ENCODE peak calls at places on chromosomes 16 and 17, in eight cellular contexts. One of them, this sample, is unnamed.

GRCh38 chr17:8362651-8363332 is 13.7 kb downstream of the KRABD2 start:
- DNase-seq in heart right ventricle: no peak
- DNase-seq in esophagus squamous epithelium: no peak
- DNase-seq in MM.1S: no peak
- DNase-seq in WERI-Rb-1: no peak
- DNase-seq in heart left ventricle: no peak
- DNase-seq in psoas muscle: no peak
- DNase-seq in GM23248: peak; percentile 81
- DNase-seq in this sample: no peak

GRCh38 chr16:35931722-35932121 is 2472.3 kb downstream of the TP53TG3F start:
- DNase-seq in psoas muscle: no peak
- DNase-seq in WERI-Rb-1: no peak
- DNase-seq in esophagus squamous epithelium: no peak
- DNase-seq in heart right ventricle: no peak
- DNase-seq in heart left ventricle: no peak
- DNase-seq in MM.1S: no peak
- DNase-seq in GM23248: no peak
- DNase-seq in this sample: no peak

GRCh38 chr17:3647769-3648540 is 11.4 kb downstream of the CTNS start:
- DNase-seq in esophagus squamous epithelium: no peak
- DNase-seq in psoas muscle: peak; percentile 72
- DNase-seq in MM.1S: peak; percentile 34
- DNase-seq in GM23248: peak; percentile 76
- DNase-seq in heart left ventricle: no peak
- DNase-seq in WERI-Rb-1: peak; percentile 74
- DNase-seq in heart right ventricle: peak; percentile 53
- DNase-seq in this sample: no peak

GRCh38 chr17:19410875-19411291 is at the start of gene RNF112:
- DNase-seq in GM23248: peak; percentile 82
- DNase-seq in heart right ventricle: no peak
- DNase-seq in heart left ventricle: no peak
- DNase-seq in MM.1S: no peak
- DNase-seq in WERI-Rb-1: peak; percentile 22
- DNase-seq in esophagus squamous epithelium: no peak
- DNase-seq in psoas muscle: no peak
- DNase-seq in this sample: no peak

GRCh38 chr17:31269597-31269996 is 27.4 kb downstream of the OMG start:
- DNase-seq in heart left ventricle: peak; percentile 13
- DNase-seq in GM23248: peak; percentile 93
- DNase-seq in WERI-Rb-1: no peak
- DNase-seq in MM.1S: no peak
- DNase-seq in psoas muscle: no peak
- DNase-seq in esophagus squamous epithelium: no peak
- DNase-seq in heart right ventricle: peak; percentile 9
- DNase-seq in this sample: no peak

GRCh38 chr16:88773812-88774291 is 11.2 kb downstream of the PIEZO1 start:
- DNase-seq in WERI-Rb-1: peak; percentile 86
- DNase-seq in heart left ventricle: peak; percentile 80
- DNase-seq in MM.1S: no peak
- DNase-seq in esophagus squamous epithelium: no peak
- DNase-seq in GM23248: peak; percentile 94
- DNase-seq in psoas muscle: peak; percentile 76
- DNase-seq in heart right ventricle: peak; percentile 79
- DNase-seq in this sample: no peak

GRCh38 chr16:19294156-19294649 is 8.7 kb downstream of the CLEC19A start:
- DNase-seq in heart right ventricle: peak; percentile 57
- DNase-seq in esophagus squamous epithelium: no peak
- DNase-seq in WERI-Rb-1: no peak
- DNase-seq in MM.1S: peak; percentile 84
- DNase-seq in GM23248: no peak
- DNase-seq in heart left ventricle: peak; percentile 60
- DNase-seq in psoas muscle: peak; percentile 51
- DNase-seq in this sample: peak; percentile 43

GRCh38 chr17:49995055-49995738 is at the start of gene DLX3:
- DNase-seq in psoas muscle: peak; percentile 72
- DNase-seq in MM.1S: no peak
- DNase-seq in heart right ventricle: peak; percentile 64
- DNase-seq in esophagus squamous epithelium: no peak
- DNase-seq in WERI-Rb-1: peak; percentile 96
- DNase-seq in GM23248: peak; percentile 91
- DNase-seq in heart left ventricle: peak; percentile 65
- DNase-seq in this sample: no peak

GRCh38 chr16:53115047-53115446 is 60.3 kb downstream of the CHD9 start:
- DNase-seq in psoas muscle: no peak
- DNase-seq in GM23248: no peak
- DNase-seq in heart right ventricle: no peak
- DNase-seq in heart left ventricle: no peak
- DNase-seq in esophagus squamous epithelium: no peak
- DNase-seq in WERI-Rb-1: no peak
- DNase-seq in MM.1S: no peak
- DNase-seq in this sample: no peak

GRCh38 chr16:80804061-80804450 is 342 bp downstream of the CDYL2 start:
- DNase-seq in heart left ventricle: peak; percentile 36
- DNase-seq in esophagus squamous epithelium: no peak
- DNase-seq in GM23248: peak; percentile 72
- DNase-seq in MM.1S: peak; percentile 32
- DNase-seq in WERI-Rb-1: no peak
- DNase-seq in heart right ventricle: peak; percentile 34
- DNase-seq in psoas muscle: peak; percentile 68
- DNase-seq in this sample: peak; percentile 69

GRCh38 chr16:49462989-49463371 is 89.4 kb downstream of the C16orf78 start:
- DNase-seq in psoas muscle: no peak
- DNase-seq in esophagus squamous epithelium: no peak
- DNase-seq in MM.1S: peak; percentile 68
- DNase-seq in WERI-Rb-1: no peak
- DNase-seq in GM23248: no peak
- DNase-seq in heart right ventricle: no peak
- DNase-seq in heart left ventricle: no peak
- DNase-seq in this sample: no peak

GRCh38 chr17:14437176-14437575 is 136.3 kb downstream of the HS3ST3B1 start:
- DNase-seq in WERI-Rb-1: no peak
- DNase-seq in heart left ventricle: no peak
- DNase-seq in heart right ventricle: no peak
- DNase-seq in psoas muscle: no peak
- DNase-seq in GM23248: no peak
- DNase-seq in MM.1S: no peak
- DNase-seq in esophagus squamous epithelium: no peak
- DNase-seq in this sample: no peak

GRCh38 chr17:45170976-45171337 is 9.3 kb downstream of the HEXIM2 start:
- DNase-seq in esophagus squamous epithelium: no peak
- DNase-seq in GM23248: peak; percentile 96
- DNase-seq in heart right ventricle: peak; percentile 55
- DNase-seq in MM.1S: no peak
- DNase-seq in WERI-Rb-1: no peak
- DNase-seq in psoas muscle: peak; percentile 92
- DNase-seq in heart left ventricle: peak; percentile 67
- DNase-seq in this sample: no peak

GRCh38 chr16:74605746-74606520 is 981 bp downstream of the GLG1 start:
- DNase-seq in WERI-Rb-1: no peak
- DNase-seq in psoas muscle: no peak
- DNase-seq in heart right ventricle: no peak
- DNase-seq in MM.1S: no peak
- DNase-seq in GM23248: peak; percentile 62
- DNase-seq in heart left ventricle: no peak
- DNase-seq in esophagus squamous epithelium: no peak
- DNase-seq in this sample: no peak

GRCh38 chr16:15708096-15708495 is 58.1 kb downstream of the NDE1 start:
- DNase-seq in WERI-Rb-1: no peak
- DNase-seq in GM23248: no peak
- DNase-seq in psoas muscle: no peak
- DNase-seq in heart left ventricle: no peak
- DNase-seq in heart right ventricle: no peak
- DNase-seq in esophagus squamous epithelium: no peak
- DNase-seq in MM.1S: no peak
- DNase-seq in this sample: no peak

GRCh38 chr17:60139438-60140285 is 10.1 kb upstream of the CA4 start:
- DNase-seq in MM.1S: peak; percentile 49
- DNase-seq in psoas muscle: peak; percentile 86
- DNase-seq in heart right ventricle: peak; percentile 71
- DNase-seq in esophagus squamous epithelium: no peak
- DNase-seq in GM23248: peak; percentile 85
- DNase-seq in WERI-Rb-1: peak; percentile 8
- DNase-seq in heart left ventricle: peak; percentile 76
- DNase-seq in this sample: peak; percentile 46

GRCh38 chr17:60135951-60136666 is 13.7 kb upstream of the CA4 start:
- DNase-seq in esophagus squamous epithelium: no peak
- DNase-seq in psoas muscle: no peak
- DNase-seq in MM.1S: no peak
- DNase-seq in WERI-Rb-1: peak; percentile 5
- DNase-seq in heart right ventricle: no peak
- DNase-seq in heart left ventricle: no peak
- DNase-seq in GM23248: no peak
- DNase-seq in this sample: no peak

GRCh38 chr17:60141111-60142018 is 8.4 kb upstream of the CA4 start:
- DNase-seq in psoas muscle: peak; percentile 45
- DNase-seq in heart left ventricle: no peak
- DNase-seq in heart right ventricle: no peak
- DNase-seq in MM.1S: no peak
- DNase-seq in WERI-Rb-1: no peak
- DNase-seq in esophagus squamous epithelium: no peak
- DNase-seq in GM23248: peak; percentile 30
- DNase-seq in this sample: no peak

GRCh38 chr17:60137731-60138130 is 12.0 kb upstream of the CA4 start:
- DNase-seq in heart left ventricle: no peak
- DNase-seq in psoas muscle: no peak
- DNase-seq in WERI-Rb-1: peak; percentile 3
- DNase-seq in GM23248: no peak
- DNase-seq in heart right ventricle: no peak
- DNase-seq in MM.1S: no peak
- DNase-seq in esophagus squamous epithelium: no peak
- DNase-seq in this sample: no peak

DNA sequence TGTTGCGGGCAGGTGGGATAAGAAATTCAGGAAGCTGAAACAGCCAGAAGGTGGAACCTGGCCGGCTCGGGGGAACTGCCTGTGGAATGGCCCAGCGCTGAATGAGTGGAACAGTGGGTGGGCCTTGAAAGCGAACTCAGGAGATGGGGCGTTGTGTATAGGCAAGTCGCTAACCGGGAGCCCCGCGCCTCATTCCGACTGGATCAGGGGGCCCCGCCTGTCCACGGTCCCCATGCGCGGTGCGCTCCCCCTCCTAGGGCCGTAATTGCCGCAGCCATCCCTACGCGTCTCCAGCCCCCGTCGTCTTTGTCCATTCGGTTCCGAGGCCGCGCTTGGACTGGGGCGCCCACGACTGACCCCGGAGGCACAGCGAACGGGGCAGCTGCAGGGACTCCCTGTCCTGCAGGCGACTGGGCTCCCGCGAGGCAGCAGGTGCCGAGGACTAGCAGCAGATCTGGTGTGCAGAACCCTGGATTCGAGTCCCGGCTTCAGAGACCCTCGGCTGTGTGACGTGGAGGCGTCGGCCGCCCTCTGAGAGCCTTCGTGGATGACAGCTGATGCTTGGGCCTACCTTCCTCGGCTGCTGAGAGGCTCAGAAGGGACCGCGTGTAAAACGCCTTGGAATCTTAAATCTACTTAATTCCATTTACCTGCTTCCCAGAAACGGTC is 10.9 kb upstream of the CA4 start:
- DNase-seq in heart right ventricle: no peak
- DNase-seq in esophagus squamous epithelium: no peak
- DNase-seq in heart left ventricle: no peak
- DNase-seq in MM.1S: no peak
- DNase-seq in psoas muscle: peak; percentile 32
- DNase-seq in GM23248: no peak
- DNase-seq in WERI-Rb-1: peak; percentile 7
- DNase-seq in this sample: no peak
- H3K27me3 ChIP-seq in heart right ventricle: peaks cover 44% of the 10 kb centered on the region
- H3K27me3 ChIP-seq in esophagus squamous epithelium: peaks cover 31% of the 10 kb centered on the region
- H3K27me3 ChIP-seq in heart left ventricle: peaks cover 30% of the 10 kb centered on the region
- H3K27me3 ChIP-seq in MM.1S: peaks cover 44% of the 10 kb centered on the region
- H3K27me3 ChIP-seq in psoas muscle: peaks cover 28% of the 10 kb centered on the region
- H3K27me3 ChIP-seq in GM23248: peaks cover 22% of the 10 kb centered on the region
- H3K27me3 ChIP-seq in WERI-Rb-1: no peaks in the 10 kb centered on the region
- H3K27me3 ChIP-seq in this sample: no peaks in the 10 kb centered on the region

GRCh38 chr17:34537445-34537844 is 41.9 kb upstream of the TMEM132E start:
- DNase-seq in MM.1S: no peak
- DNase-seq in heart left ventricle: no peak
- DNase-seq in esophagus squamous epithelium: no peak
- DNase-seq in WERI-Rb-1: no peak
- DNase-seq in psoas muscle: no peak
- DNase-seq in GM23248: no peak
- DNase-seq in heart right ventricle: no peak
- DNase-seq in this sample: no peak

GRCh38 chr17:34542700-34543336 is 36.6 kb upstream of the TMEM132E start:
- DNase-seq in psoas muscle: no peak
- DNase-seq in esophagus squamous epithelium: no peak
- DNase-seq in heart right ventricle: peak; percentile 18
- DNase-seq in MM.1S: no peak
- DNase-seq in GM23248: peak; percentile 23
- DNase-seq in WERI-Rb-1: peak; percentile 37
- DNase-seq in heart left ventricle: no peak
- DNase-seq in this sample: no peak

GRCh38 chr17:34533811-34534527 is 45.4 kb upstream of the TMEM132E start:
- DNase-seq in esophagus squamous epithelium: no peak
- DNase-seq in WERI-Rb-1: no peak
- DNase-seq in heart right ventricle: no peak
- DNase-seq in heart left ventricle: no peak
- DNase-seq in psoas muscle: no peak
- DNase-seq in MM.1S: no peak
- DNase-seq in GM23248: peak; percentile 6
- DNase-seq in this sample: no peak

GRCh38 chr17:34539881-34540280 is 39.5 kb upstream of the TMEM132E start:
- DNase-seq in MM.1S: no peak
- DNase-seq in GM23248: no peak
- DNase-seq in esophagus squamous epithelium: no peak
- DNase-seq in psoas muscle: no peak
- DNase-seq in WERI-Rb-1: no peak
- DNase-seq in heart left ventricle: no peak
- DNase-seq in heart right ventricle: no peak
- DNase-seq in this sample: no peak
- H3K27me3 ChIP-seq in MM.1S: no peaks in the 10 kb centered on the region
- H3K27me3 ChIP-seq in GM23248: peaks cover 15% of the 10 kb centered on the region
- H3K27me3 ChIP-seq in esophagus squamous epithelium: no peaks in the 10 kb centered on the region
- H3K27me3 ChIP-seq in psoas muscle: no peaks in the 10 kb centered on the region
- H3K27me3 ChIP-seq in WERI-Rb-1: peaks cover 13% of the 10 kb centered on the region
- H3K27me3 ChIP-seq in heart left ventricle: no peaks in the 10 kb centered on the region
- H3K27me3 ChIP-seq in heart right ventricle: peaks cover 73% of the 10 kb centered on the region
- H3K27me3 ChIP-seq in this sample: peaks cover 4% of the 10 kb centered on the region

GRCh38 chr16:1264257-1265089 is 8.6 kb downstream of the TPSD1 start:
- DNase-seq in esophagus squamous epithelium: no peak
- DNase-seq in MM.1S: no peak
- DNase-seq in WERI-Rb-1: no peak
- DNase-seq in heart right ventricle: no peak
- DNase-seq in psoas muscle: no peak
- DNase-seq in heart left ventricle: no peak
- DNase-seq in GM23248: no peak
- DNase-seq in this sample: no peak
- H3K27me3 ChIP-seq in esophagus squamous epithelium: peaks cover 22% of the 10 kb centered on the region
- H3K27me3 ChIP-seq in MM.1S: peaks cover 91% of the 10 kb centered on the region
- H3K27me3 ChIP-seq in WERI-Rb-1: no peaks in the 10 kb centered on the region
- H3K27me3 ChIP-seq in heart right ventricle: peaks cover 36% of the 10 kb centered on the region
- H3K27me3 ChIP-seq in psoas muscle: peaks cover 13% of the 10 kb centered on the region
- H3K27me3 ChIP-seq in heart left ventricle: no peaks in the 10 kb centered on the region
- H3K27me3 ChIP-seq in GM23248: peaks cover 18% of the 10 kb centered on the region
- H3K27me3 ChIP-seq in this sample: no peaks in the 10 kb centered on the region

DNA sequence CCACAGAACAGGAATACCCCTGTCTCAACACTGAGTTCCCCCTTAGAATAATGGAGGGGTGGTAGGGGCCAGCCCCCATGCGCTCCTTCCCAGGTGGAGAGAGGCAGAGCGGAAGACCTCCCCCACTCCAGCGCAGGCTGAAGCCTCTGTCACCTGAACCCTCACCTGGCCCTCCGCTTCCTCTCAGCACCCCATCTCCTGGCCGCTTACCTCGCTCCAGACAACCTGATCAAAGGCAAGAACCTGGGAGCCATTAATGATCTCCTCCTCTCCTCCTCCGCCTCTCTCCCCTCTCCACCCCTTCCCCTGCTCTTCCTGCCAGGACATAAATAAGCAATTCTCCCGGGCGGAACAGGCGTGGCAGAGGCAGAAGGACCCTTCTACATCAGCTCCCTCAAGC is 110.2 kb upstream of the LHX1 start:
- DNase-seq in WERI-Rb-1: no peak
- DNase-seq in esophagus squamous epithelium: no peak
- DNase-seq in GM23248: no peak
- DNase-seq in psoas muscle: no peak
- DNase-seq in heart right ventricle: no peak
- DNase-seq in heart left ventricle: no peak
- DNase-seq in MM.1S: no peak
- DNase-seq in this sample: no peak
- H3K27me3 ChIP-seq in WERI-Rb-1: no peaks in the 10 kb centered on the region
- H3K27me3 ChIP-seq in esophagus squamous epithelium: no peaks in the 10 kb centered on the region
- H3K27me3 ChIP-seq in GM23248: peaks cover 27% of the 10 kb centered on the region
- H3K27me3 ChIP-seq in psoas muscle: peaks cover 19% of the 10 kb centered on the region
- H3K27me3 ChIP-seq in heart right ventricle: peaks cover 59% of the 10 kb centered on the region
- H3K27me3 ChIP-seq in heart left ventricle: no peaks in the 10 kb centered on the region
- H3K27me3 ChIP-seq in MM.1S: no peaks in the 10 kb centered on the region
- H3K27me3 ChIP-seq in this sample: no peaks in the 10 kb centered on the region